ENCODE peak calls at places on chromosomes 2 and 18, in six cellular contexts. One of them, this sample, is unnamed. For H3K4me1, the result is how much of the 10 kb centered on the place peaks cover.

GRCh38 chr18:51361130-51361860 is 163.8 kb upstream of the MEX3C start:
- DNase-seq in IMR-90: no peak
- DNase-seq in mesenchymal stem cell: peak
- DNase-seq in H1: no peak
- DNase-seq in H9: no peak
- DNase-seq in neuronal stem cell: no peak
- DNase-seq in this sample: no peak

GRCh38 chr2:111100765-111101162 is 19.9 kb upstream of the BCL2L11 start:
- DNase-seq in IMR-90: no peak
- DNase-seq in mesenchymal stem cell: no peak
- DNase-seq in H1: no peak
- DNase-seq in H9: no peak
- DNase-seq in neuronal stem cell: no peak
- DNase-seq in this sample: peak

GRCh38 chr2:190953257-190953656 is 60.7 kb downstream of the STAT1 start:
- DNase-seq in IMR-90: no peak
- DNase-seq in mesenchymal stem cell: no peak
- DNase-seq in H1: no peak
- DNase-seq in H9: no peak
- DNase-seq in neuronal stem cell: no peak
- DNase-seq in this sample: no peak

GRCh38 chr2:8469709-8470493 is 212.0 kb upstream of the ID2 start:
- DNase-seq in IMR-90: no peak
- DNase-seq in mesenchymal stem cell: no peak
- DNase-seq in H1: no peak
- DNase-seq in H9: no peak
- DNase-seq in neuronal stem cell: no peak
- DNase-seq in this sample: no peak

GRCh38 chr18:24930478-24930877 is 421.5 kb downstream of the ZNF521 start:
- DNase-seq in IMR-90: no peak
- DNase-seq in mesenchymal stem cell: no peak
- DNase-seq in H1: no peak
- DNase-seq in H9: no peak
- DNase-seq in neuronal stem cell: no peak
- DNase-seq in this sample: peak

GRCh38 chr2:199279146-199279545 is 178.6 kb downstream of the SATB2 start:
- DNase-seq in IMR-90: no peak
- DNase-seq in mesenchymal stem cell: no peak
- DNase-seq in H1: no peak
- DNase-seq in H9: no peak
- DNase-seq in neuronal stem cell: no peak
- DNase-seq in this sample: no peak

GRCh38 chr2:46963961-46964673 is 48.5 kb upstream of the MCFD2 start:
- DNase-seq in IMR-90: no peak
- DNase-seq in mesenchymal stem cell: no peak
- DNase-seq in H1: no peak
- DNase-seq in H9: no peak
- DNase-seq in neuronal stem cell: no peak
- DNase-seq in this sample: no peak

GRCh38 chr2:109318150-109318948 is 189.3 kb downstream of the SH3RF3 start:
- DNase-seq in IMR-90: peak
- DNase-seq in mesenchymal stem cell: peak
- DNase-seq in H1: no peak
- DNase-seq in H9: no peak
- DNase-seq in neuronal stem cell: peak
- DNase-seq in this sample: no peak

GRCh38 chr2:226656367-226656766 is 143.3 kb downstream of the IRS1 start:
- DNase-seq in IMR-90: no peak
- DNase-seq in mesenchymal stem cell: peak
- DNase-seq in H1: no peak
- DNase-seq in H9: no peak
- DNase-seq in neuronal stem cell: no peak
- DNase-seq in this sample: no peak

GRCh38 chr18:8778386-8778785 is 73.0 kb downstream of the MTCL1 start:
- DNase-seq in IMR-90: no peak
- DNase-seq in mesenchymal stem cell: no peak
- DNase-seq in H1: no peak
- DNase-seq in H9: no peak
- DNase-seq in neuronal stem cell: no peak
- DNase-seq in this sample: peak

GRCh38 chr2:20623241-20623640 is 27.7 kb downstream of the HS1BP3 start:
- DNase-seq in IMR-90: no peak
- DNase-seq in mesenchymal stem cell: no peak
- DNase-seq in H1: no peak
- DNase-seq in H9: no peak
- DNase-seq in neuronal stem cell: no peak
- DNase-seq in this sample: no peak

GRCh38 chr2:53646788-53647187 is 120.8 kb upstream of the CHAC2 start:
- DNase-seq in IMR-90: no peak
- DNase-seq in mesenchymal stem cell: no peak
- DNase-seq in H1: peak
- DNase-seq in H9: peak
- DNase-seq in neuronal stem cell: no peak
- DNase-seq in this sample: peak

GRCh38 chr2:96839288-96839874 is 4.4 kb downstream of the ANKRD23 start:
- DNase-seq in IMR-90: no peak
- DNase-seq in mesenchymal stem cell: no peak
- DNase-seq in H1: no peak
- DNase-seq in H9: peak
- DNase-seq in neuronal stem cell: no peak
- DNase-seq in this sample: no peak

GRCh38 chr2:24919100-24919976 is 699 bp downstream of the ADCY3 start:
- DNase-seq in IMR-90: peak
- DNase-seq in mesenchymal stem cell: peak
- DNase-seq in H1: no peak
- DNase-seq in H9: no peak
- DNase-seq in neuronal stem cell: peak
- DNase-seq in this sample: peak

GRCh38 chr2:117698287-117698686 is 116.2 kb upstream of the DDX18 start:
- DNase-seq in IMR-90: no peak
- DNase-seq in mesenchymal stem cell: no peak
- DNase-seq in H1: no peak
- DNase-seq in H9: no peak
- DNase-seq in neuronal stem cell: no peak
- DNase-seq in this sample: peak
- H4K8ac ChIP-seq in IMR-90: no peak
- H4K8ac ChIP-seq in mesenchymal stem cell: no peak
- H4K8ac ChIP-seq in H1: no peak
- H4K8ac ChIP-seq in H9: no peak
- H4K8ac ChIP-seq in neuronal stem cell: no peak
- H4K8ac ChIP-seq in this sample: no peak

GRCh38 chr2:222431859-222432258 is 7.5 kb downstream of the SGPP2 start:
- DNase-seq in IMR-90: no peak
- DNase-seq in mesenchymal stem cell: no peak
- DNase-seq in H1: no peak
- DNase-seq in H9: no peak
- DNase-seq in neuronal stem cell: no peak
- DNase-seq in this sample: no peak

GRCh38 chr2:222426836-222427130 is 2.4 kb downstream of the SGPP2 start:
- DNase-seq in IMR-90: no peak
- DNase-seq in mesenchymal stem cell: no peak
- DNase-seq in H1: no peak
- DNase-seq in H9: no peak
- DNase-seq in neuronal stem cell: no peak
- DNase-seq in this sample: no peak

GRCh38 chr2:222427606-222428320 is 3.4 kb downstream of the SGPP2 start:
- DNase-seq in IMR-90: no peak
- DNase-seq in mesenchymal stem cell: no peak
- DNase-seq in H1: no peak
- DNase-seq in H9: no peak
- DNase-seq in neuronal stem cell: no peak
- DNase-seq in this sample: no peak

GRCh38 chr2:222433381-222434173 is 9.2 kb downstream of the SGPP2 start:
- DNase-seq in IMR-90: no peak
- DNase-seq in mesenchymal stem cell: no peak
- DNase-seq in H1: peak
- DNase-seq in H9: peak
- DNase-seq in neuronal stem cell: no peak
- DNase-seq in this sample: peak

GRCh38 chr2:222430071-222430470 is 5.7 kb downstream of the SGPP2 start:
- DNase-seq in IMR-90: no peak
- DNase-seq in mesenchymal stem cell: no peak
- DNase-seq in H1: no peak
- DNase-seq in H9: no peak
- DNase-seq in neuronal stem cell: no peak
- DNase-seq in this sample: no peak
- H2BK15ac ChIP-seq in IMR-90: no peak
- H2BK15ac ChIP-seq in mesenchymal stem cell: no peak
- H2BK15ac ChIP-seq in H1: no peak
- H2BK15ac ChIP-seq in H9: no peak
- H2BK15ac ChIP-seq in neuronal stem cell: no peak
- H2BK15ac ChIP-seq in this sample: no peak

GRCh38 chr18:55095579-55095978 is 136.3 kb upstream of the CCDC68 start:
- DNase-seq in IMR-90: no peak
- DNase-seq in mesenchymal stem cell: no peak
- DNase-seq in H1: no peak
- DNase-seq in H9: no peak
- DNase-seq in neuronal stem cell: no peak
- DNase-seq in this sample: no peak

GRCh38 chr18:55092166-55092565 is 132.9 kb upstream of the CCDC68 start:
- DNase-seq in IMR-90: no peak
- DNase-seq in mesenchymal stem cell: no peak
- DNase-seq in H1: no peak
- DNase-seq in H9: no peak
- DNase-seq in neuronal stem cell: no peak
- DNase-seq in this sample: no peak

GRCh38 chr18:55090566-55091187 is 131.4 kb upstream of the CCDC68 start:
- DNase-seq in IMR-90: peak
- DNase-seq in mesenchymal stem cell: peak
- DNase-seq in H1: no peak
- DNase-seq in H9: no peak
- DNase-seq in neuronal stem cell: no peak
- DNase-seq in this sample: no peak

GRCh38 chr18:55093808-55094207 is 134.5 kb upstream of the CCDC68 start:
- DNase-seq in IMR-90: no peak
- DNase-seq in mesenchymal stem cell: no peak
- DNase-seq in H1: no peak
- DNase-seq in H9: no peak
- DNase-seq in neuronal stem cell: no peak
- DNase-seq in this sample: no peak

DNA sequence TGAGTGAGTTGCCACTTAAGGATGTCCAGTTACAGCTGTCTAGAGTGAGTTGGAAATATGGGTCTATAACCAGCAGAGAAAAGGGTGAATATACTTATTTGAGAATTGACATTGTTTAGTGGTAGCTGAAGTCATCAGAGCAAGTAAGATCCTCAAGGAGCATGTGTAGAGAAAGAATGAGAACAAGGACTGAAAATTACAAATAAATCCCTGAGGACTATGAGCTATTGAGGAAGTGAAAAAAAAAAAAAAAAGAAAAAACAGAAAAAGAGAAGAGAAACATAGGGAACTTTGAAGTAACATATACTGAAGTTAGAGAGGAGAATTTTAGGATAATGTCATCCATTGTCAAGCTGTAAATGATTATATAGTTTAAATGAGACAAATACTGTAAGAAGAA is 134.0 kb upstream of the CCDC68 start:
- DNase-seq in IMR-90: no peak
- DNase-seq in mesenchymal stem cell: no peak
- DNase-seq in H1: no peak
- DNase-seq in H9: no peak
- DNase-seq in neuronal stem cell: no peak
- DNase-seq in this sample: no peak
- H3K4me1 ChIP-seq in IMR-90: under half
- H3K4me1 ChIP-seq in mesenchymal stem cell: under half
- H3K4me1 ChIP-seq in H1: under half
- H3K4me1 ChIP-seq in H9: under half
- H3K4me1 ChIP-seq in neuronal stem cell: under half
- H3K4me1 ChIP-seq in this sample: under half

GRCh38 chr18:32328974-32329373 is 139.1 kb downstream of the MEP1B start:
- DNase-seq in IMR-90: no peak
- DNase-seq in mesenchymal stem cell: no peak
- DNase-seq in H1: no peak
- DNase-seq in H9: no peak
- DNase-seq in neuronal stem cell: no peak
- DNase-seq in this sample: no peak

GRCh38 chr18:32328379-32328778 is 138.5 kb downstream of the MEP1B start:
- DNase-seq in IMR-90: peak
- DNase-seq in mesenchymal stem cell: peak
- DNase-seq in H1: no peak
- DNase-seq in H9: no peak
- DNase-seq in neuronal stem cell: no peak
- DNase-seq in this sample: no peak

GRCh38 chr18:32324173-32324572 is 134.3 kb downstream of the MEP1B start:
- DNase-seq in IMR-90: peak
- DNase-seq in mesenchymal stem cell: no peak
- DNase-seq in H1: no peak
- DNase-seq in H9: no peak
- DNase-seq in neuronal stem cell: no peak
- DNase-seq in this sample: no peak

GRCh38 chr18:32321826-32322225 is 132.0 kb downstream of the MEP1B start:
- DNase-seq in IMR-90: no peak
- DNase-seq in mesenchymal stem cell: no peak
- DNase-seq in H1: no peak
- DNase-seq in H9: no peak
- DNase-seq in neuronal stem cell: no peak
- DNase-seq in this sample: no peak

GRCh38 chr18:32326450-32327309 is 136.8 kb downstream of the MEP1B start:
- DNase-seq in IMR-90: peak
- DNase-seq in mesenchymal stem cell: peak
- DNase-seq in H1: no peak
- DNase-seq in H9: no peak
- DNase-seq in neuronal stem cell: no peak
- DNase-seq in this sample: no peak
- H4K8ac ChIP-seq in IMR-90: peak
- H4K8ac ChIP-seq in mesenchymal stem cell: no peak
- H4K8ac ChIP-seq in H1: no peak
- H4K8ac ChIP-seq in H9: no peak
- H4K8ac ChIP-seq in neuronal stem cell: no peak
- H4K8ac ChIP-seq in this sample: no peak

GRCh38 chr2:98778741-98779483 is 48.0 kb upstream of the MGAT4A start:
- DNase-seq in IMR-90: no peak
- DNase-seq in mesenchymal stem cell: no peak
- DNase-seq in H1: no peak
- DNase-seq in H9: no peak
- DNase-seq in neuronal stem cell: no peak
- DNase-seq in this sample: no peak
- H2BK15ac ChIP-seq in IMR-90: no peak
- H2BK15ac ChIP-seq in mesenchymal stem cell: no peak
- H2BK15ac ChIP-seq in H1: no peak
- H2BK15ac ChIP-seq in H9: no peak
- H2BK15ac ChIP-seq in neuronal stem cell: no peak
- H2BK15ac ChIP-seq in this sample: no peak

DNA sequence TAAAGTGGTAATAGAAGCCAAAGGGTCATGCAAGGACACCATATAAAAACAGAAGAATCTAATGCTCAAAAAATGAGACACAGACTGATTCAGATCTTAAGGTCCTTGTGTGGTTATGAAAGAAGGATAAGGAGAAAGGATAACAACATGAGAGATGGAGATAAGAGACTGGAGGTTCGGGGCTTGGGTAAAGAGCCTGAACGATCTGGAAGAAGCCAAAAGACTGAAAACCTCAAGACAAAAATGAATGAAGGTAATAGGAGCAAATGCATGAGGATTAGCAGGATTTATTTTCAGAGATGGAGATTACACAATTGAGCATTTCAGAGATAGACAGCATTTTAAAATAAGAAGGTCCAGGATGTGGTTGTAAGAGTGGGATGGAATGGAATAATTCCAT is 26.1 kb downstream of the STK17B start:
- DNase-seq in IMR-90: no peak
- DNase-seq in mesenchymal stem cell: no peak
- DNase-seq in H1: no peak
- DNase-seq in H9: no peak
- DNase-seq in neuronal stem cell: no peak
- DNase-seq in this sample: no peak
- H3K4me1 ChIP-seq in IMR-90: under half
- H3K4me1 ChIP-seq in mesenchymal stem cell: under half
- H3K4me1 ChIP-seq in H1: under half
- H3K4me1 ChIP-seq in H9: under half
- H3K4me1 ChIP-seq in neuronal stem cell: under half
- H3K4me1 ChIP-seq in this sample: under half